ENCODE peak calls at places on chromosomes 12 and 14, in four cellular contexts. C is heart left ventricle; V is K562; X is CD8-positive, alpha-beta T cell. A is an unnamed sample.

GRCh38 chr12:69602954-69603353 is 7.8 kb downstream of the LRRC10 start:
- DNase-seq in X (no peak), V (no peak), C (no peak), A (no peak)

GRCh38 chr12:108914031-108914630 is 34.2 kb downstream of the DAO start:
- DNase-seq in C (peak; percentile 19), X (no peak), V (no peak), A (no peak)

GRCh38 chr14:28515571-28515970 is 251.0 kb upstream of the FOXG1 start:
- DNase-seq in C (no peak), X (no peak), V (no peak), A (no peak)

GRCh38 chr12:87381747-87382146 is 647.5 kb downstream of the C12orf50 start:
- DNase-seq in X (no peak), V (no peak), C (no peak), A (no peak)

GRCh38 chr12:214005-214736 is at the start of gene SLC6A12:
- DNase-seq in C (no peak), V (no peak), X (no peak), A (peak; percentile 72)

GRCh38 chr12:29389295-29389919 is 8.4 kb upstream of the ERGIC2 start:
- DNase-seq in X (no peak), C (no peak), V (no peak), A (no peak)

GRCh38 chr12:53176750-53177149 is 3.8 kb upstream of the ZNF740 start:
- DNase-seq in V (no peak), C (no peak), X (no peak), A (no peak)

GRCh38 chr14:22552001-22552826 is 36.8 kb downstream of the DAD1 start:
- DNase-seq in C (no peak), V (no peak), X (no peak), A (no peak)

GRCh38 chr14:90661881-90662280 is 154.3 kb downstream of the TTC7B start:
- DNase-seq in C (no peak), V (no peak), X (no peak), A (no peak)

GRCh38 chr12:42756841-42757661 is 167.5 kb upstream of the PRICKLE1 start:
- DNase-seq in V (no peak), C (no peak), X (no peak), A (peak; percentile 96)

GRCh38 chr12:131542351-131542750 is 168.5 kb upstream of the SFSWAP start:
- DNase-seq in V (no peak), X (no peak), C (no peak), A (no peak)

GRCh38 chr12:67827820-67828383 is 161.3 kb upstream of the IFNG-AS1 start:
- DNase-seq in C (peak; percentile 29), X (no peak), V (no peak), A (no peak)

GRCh38 chr12:80539029-80539428 is 95.0 kb downstream of the PTPRQ start:
- DNase-seq in C (no peak), V (no peak), X (no peak), A (no peak)

GRCh38 chr14:99982449-99983250 is 82.6 kb upstream of the EVL start:
- DNase-seq in C (peak; percentile 59), X (peak; percentile 30), V (peak; percentile 75), A (peak; percentile 82)

GRCh38 chr14:91401751-91402150 is 15.9 kb downstream of the CCDC88C start:
- DNase-seq in C (no peak), X (no peak), V (no peak), A (no peak)

GRCh38 chr14:99603471-99603933 is 505 bp downstream of the CCDC85C start:
- DNase-seq in V (peak; percentile 58), X (peak; percentile 29), C (no peak), A (peak; percentile 81)

GRCh38 chr14:35687335-35687939 is 121.7 kb downstream of the RALGAPA1 start:
- DNase-seq in X (no peak), C (no peak), V (peak; percentile 55), A (peak; percentile 62)

GRCh38 chr14:89365071-89365801 is 51.8 kb downstream of the FOXN3 start:
- DNase-seq in X (no peak), V (no peak), C (peak; percentile 49), A (no peak)

GRCh38 chr12:116693259-116694227 is 44.3 kb downstream of the SPRING1 start:
- DNase-seq in V (no peak), X (no peak), C (no peak), A (peak; percentile 69)

GRCh38 chr12:80818878-80819277 is 102.2 kb downstream of the MYF5 start:
- DNase-seq in X (no peak), V (no peak), C (no peak), A (no peak)

GRCh38 chr12:121334513-121335343 is 17.5 kb downstream of the ANAPC5 start:
- DNase-seq in C (no peak), V (peak; percentile 66), X (no peak), A (no peak)

GRCh38 chr14:68470361-68470760 is 322.5 kb downstream of the ZFP36L1 start:
- DNase-seq in X (no peak), C (no peak), V (no peak), A (no peak)

GRCh38 chr12:74145328-74145727 is 392.3 kb upstream of the ATXN7L3B start:
- DNase-seq in X (no peak), C (no peak), V (no peak), A (no peak)

GRCh38 chr14:88321692-88322504 is 1.2 kb downstream of the KCNK10 start:
- DNase-seq in V (no peak), X (no peak), C (no peak), A (peak; percentile 53)

GRCh38 chr12:55041651-55042050 is 21.9 kb downstream of the NEUROD4 start:
- DNase-seq in X (no peak), V (no peak), C (no peak), A (no peak)

GRCh38 chr14:91395998-91396660 is 21.5 kb downstream of the CCDC88C start:
- DNase-seq in V (no peak), C (no peak), X (no peak), A (peak; percentile 60)

GRCh38 chr12:1643056-1643455 is 14.0 kb downstream of the WNT5B start:
- DNase-seq in C (no peak), V (no peak), X (no peak), A (no peak)

GRCh38 chr12:113222730-113223531 is 1.7 kb downstream of the TPCN1 start:
- DNase-seq in C (peak; percentile 77), X (no peak), V (no peak), A (peak; percentile 73)

GRCh38 chr12:47729233-47729632 is 3.9 kb upstream of the ENDOU start:
- DNase-seq in X (no peak), C (no peak), V (no peak), A (no peak)

GRCh38 chr14:102182190-102182589 is 42.5 kb downstream of the WDR20 start:
- DNase-seq in V (no peak), X (no peak), C (no peak), A (no peak)

GRCh38 chr12:44510510-44510909 is 365.6 kb downstream of the NELL2 start:
- DNase-seq in X (no peak), C (no peak), V (no peak), A (no peak)

GRCh38 chr12:127101086-127101485 is 1165.9 kb upstream of the TMEM132C start:
- DNase-seq in V (no peak), X (no peak), C (no peak), A (no peak)

GRCh38 chr12:74794522-74794921 is 256.9 kb downstream of the ATXN7L3B start:
- DNase-seq in X (no peak), V (no peak), C (no peak), A (no peak)

DNA sequence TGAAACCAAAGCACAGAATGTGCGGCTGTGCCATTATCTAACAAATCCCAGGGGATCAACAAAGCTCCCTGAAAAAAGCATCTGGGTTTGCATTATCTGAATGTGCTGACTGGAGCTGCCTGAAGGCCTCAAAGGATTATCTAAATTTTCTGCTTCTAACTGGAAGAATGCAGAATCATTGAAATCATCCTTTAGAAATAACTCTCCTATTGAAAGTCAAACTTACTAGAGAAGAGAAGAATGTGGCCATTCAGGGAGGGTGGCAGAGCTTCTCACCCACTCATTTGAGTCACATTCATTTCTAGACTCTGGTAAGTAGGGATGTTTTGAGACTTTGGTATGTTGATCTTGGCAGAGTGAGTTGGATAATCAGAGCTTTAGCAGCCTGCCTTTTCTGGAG is 220.6 kb upstream of the RGS6 start:
- DNase-seq in C (no peak), X (no peak), V (no peak), A (no peak)
- H3K27ac ChIP-seq in C (no peak overlapping the region), X (no peak overlapping the region), V (no peak overlapping the region), A (peak overlapping the region; percentile 7)

DNA sequence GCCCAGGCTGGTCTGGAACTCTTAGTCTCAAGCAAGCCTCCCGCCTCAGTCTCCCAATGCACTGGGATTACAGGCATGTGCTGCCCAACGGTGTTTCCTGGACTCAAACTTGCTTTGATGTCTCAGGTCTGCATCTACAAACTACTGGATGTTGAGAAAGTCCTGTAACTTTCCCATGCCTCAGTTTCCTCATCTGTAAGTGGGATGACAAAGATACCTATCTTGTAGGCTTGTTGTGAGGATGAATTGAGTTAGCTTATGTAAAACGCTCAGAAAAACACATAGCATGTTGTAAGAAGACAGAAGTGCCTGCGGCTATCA is 63.6 kb upstream of the NUDT4 start:
- DNase-seq in X (no peak), C (no peak), V (no peak), A (no peak)
- H3K27ac ChIP-seq in X (no peak overlapping the region), C (no peak overlapping the region), V (peak overlapping the region; percentile 96), A (no peak overlapping the region)

GRCh38 chr12:4736048-4736447 is 15.8 kb downstream of the GALNT8 start:
- DNase-seq in C (no peak), V (no peak), X (no peak), A (no peak)

GRCh38 chr12:4738541-4738940 is 18.3 kb downstream of the GALNT8 start:
- DNase-seq in X (no peak), V (no peak), C (no peak), A (no peak)

DNA sequence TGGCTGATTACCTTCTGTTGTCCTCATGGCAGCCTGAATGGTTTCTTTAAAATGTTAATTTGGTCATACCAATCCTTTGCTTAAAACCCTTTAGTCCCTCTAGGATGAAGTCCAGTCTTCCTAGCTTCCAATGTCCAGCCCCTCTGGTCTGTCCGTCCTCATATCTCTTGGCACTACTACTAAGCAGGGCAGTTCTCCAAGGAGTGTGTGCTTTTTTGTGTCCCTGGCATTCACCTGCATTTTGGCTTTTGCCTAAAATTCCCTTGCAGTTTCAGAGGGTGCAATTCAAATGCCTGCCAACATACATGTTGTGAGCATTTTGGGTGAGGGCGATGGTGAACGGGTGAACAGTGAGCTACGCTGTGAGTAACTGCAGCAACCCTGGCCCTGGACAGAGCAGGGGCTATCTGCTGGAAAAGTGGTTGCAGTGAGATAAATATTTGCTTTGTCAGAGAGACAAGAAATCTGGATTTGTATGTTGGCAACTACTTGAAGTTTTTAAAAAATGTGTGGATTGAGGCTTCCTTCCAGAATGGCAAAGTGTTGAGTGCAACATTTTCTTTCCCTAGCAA is 14.5 kb downstream of the GALNT8 start:
- DNase-seq in V (no peak), X (no peak), C (no peak), A (no peak)
- H3K27ac ChIP-seq in V (no peak overlapping the region), X (no peak overlapping the region), C (no peak overlapping the region), A (no peak overlapping the region)

DNA sequence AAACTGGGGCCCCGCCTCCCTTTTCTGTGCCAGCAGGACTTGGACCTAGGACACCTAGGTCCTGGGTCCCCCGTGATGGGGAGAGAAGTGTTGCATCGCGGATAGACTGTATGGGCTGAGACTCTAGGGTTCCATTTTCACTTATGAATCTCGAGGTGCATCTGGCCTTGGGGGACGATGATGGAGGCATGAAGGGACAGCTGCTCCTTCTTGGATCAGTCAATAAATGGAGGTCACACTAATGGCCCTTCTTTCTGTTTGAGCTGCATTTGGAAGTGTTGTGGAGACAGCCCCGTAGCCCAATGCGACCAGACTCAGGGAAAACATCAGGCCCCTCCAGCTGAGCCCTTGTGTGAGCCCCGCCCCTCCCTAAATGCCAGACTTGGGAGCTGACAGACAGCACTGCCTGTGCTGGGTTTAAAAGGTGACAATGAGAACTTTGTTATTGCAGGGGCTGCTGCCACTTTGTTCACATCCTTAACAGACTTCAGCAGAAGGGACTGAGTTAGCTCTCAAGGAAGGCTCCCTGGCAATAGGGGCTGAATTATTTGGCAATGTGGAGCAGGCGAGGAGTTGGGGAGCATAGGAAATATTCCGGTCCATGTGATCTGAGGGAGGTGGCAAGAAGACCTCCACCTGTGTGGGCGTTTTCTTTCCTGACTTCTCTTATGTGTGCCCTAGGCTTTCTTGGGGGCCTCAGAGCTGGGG is 838 bp downstream of the DTX3 start:
- DNase-seq in C (no peak), X (no peak), V (no peak), A (peak; percentile 85)
- H3K27ac ChIP-seq in C (peak overlapping the region; percentile 98), X (peak overlapping the region; percentile 36), V (no peak overlapping the region), A (peak overlapping the region; percentile 68)

A was measured in endodermal cell.